ENCODE peak calls at places on chromosomes 12 and 14, in seven cellular contexts. C is GM10248; T is effector memory CD4-positive, alpha-beta T cell; H is NCI-H1417; R is A549; L is activated T-cell treated with anti-CD3 and anti-CD28 coated beads, Interleukin-2, amount 50 U/mL, for 72 hours; S is dorsolateral prefrontal cortex. G is an unnamed sample.

GRCh38 chr12:48602192-48602989 is 32.5 kb upstream of the LALBA start:
- DNase-seq in C (no peak), T (no peak), H (no peak), R (peak; percentile 26), L (no peak), S (no peak), G (no peak)

GRCh38 chr14:91752956-91753355 is 21.1 kb upstream of the CATSPERB start:
- DNase-seq in C (no peak), T (no peak), H (no peak), R (no peak), L (no peak), S (no peak), G (no peak)

GRCh38 chr12:47822386-47822785 is 2.7 kb upstream of the HDAC7 start:
- DNase-seq in C (no peak), T (no peak), H (no peak), R (no peak), L (no peak), S (no peak), G (no peak)

GRCh38 chr14:105480807-105481801 is 5.6 kb upstream of the CRIP1 start:
- DNase-seq in C (peak; percentile 93), T (peak; percentile 83), H (peak; percentile 91), R (peak; percentile 95), L (peak; percentile 88), S (peak; percentile 83), G (peak; percentile 56)

GRCh38 chr14:53999061-53999488 is 42.5 kb upstream of the BMP4 start:
- DNase-seq in C (no peak), T (no peak), H (no peak), R (peak; percentile 43), L (no peak), S (no peak), G (no peak)

GRCh38 chr12:1977109-1977508 is 27.1 kb downstream of the DCP1B start:
- DNase-seq in C (no peak), T (no peak), H (no peak), R (no peak), L (no peak), S (no peak), G (no peak)

GRCh38 chr12:64781374-64782029 is 22.3 kb upstream of the GNS start:
- DNase-seq in C (no peak), T (no peak), H (peak; percentile 90), R (no peak), L (no peak), S (no peak), G (no peak)

GRCh38 chr12:52020539-52021336 is 14.0 kb downstream of the TAMALIN start:
- DNase-seq in C (peak; percentile 71), T (peak; percentile 37), H (peak; percentile 74), R (peak; percentile 67), L (peak; percentile 74), S (peak; percentile 47), G (peak; percentile 8)

GRCh38 chr14:93286212-93286890 is 46.5 kb downstream of the BTBD7 start:
- DNase-seq in C (no peak), T (no peak), H (no peak), R (peak; percentile 18), L (no peak), S (no peak), G (no peak)

GRCh38 chr12:29164477-29165163 is 15.5 kb downstream of the FAR2 start:
- DNase-seq in C (peak; percentile 75), T (no peak), H (no peak), R (no peak), L (no peak), S (no peak), G (no peak)

GRCh38 chr12:119940881-119941280 is 48.2 kb upstream of the BICDL1 start:
- DNase-seq in C (no peak), T (no peak), H (no peak), R (peak; percentile 88), L (no peak), S (no peak), G (no peak)

GRCh38 chr14:76293221-76293620 is 82.7 kb upstream of the ESRRB start:
- DNase-seq in C (no peak), T (no peak), H (no peak), R (no peak), L (no peak), S (no peak), G (no peak)

GRCh38 chr12:58503731-58504520 is 416.4 kb downstream of the LRIG3 start:
- DNase-seq in C (no peak), T (no peak), H (peak; percentile 69), R (peak; percentile 20), L (no peak), S (no peak), G (no peak)

GRCh38 chr12:11860026-11860425 is 210.6 kb downstream of the ETV6 start:
- DNase-seq in C (no peak), T (no peak), H (no peak), R (no peak), L (peak; percentile 26), S (no peak), G (no peak)

GRCh38 chr14:35332517-35333346 is 40.5 kb downstream of the PSMA6 start:
- DNase-seq in C (peak; percentile 48), T (no peak), H (no peak), R (peak; percentile 58), L (peak; percentile 71), S (no peak), G (no peak)